ENCODE peak calls at places on chromosome X, in five cellular contexts. L, K, O, M and E are unnamed samples.

GRCh38 chrX:106481341-106481740 is 130.4 kb upstream of the RADX start:
- DNase-seq in L (peak; percentile 36), K (no peak), O (peak; percentile 59), M (no peak), E (no peak)

GRCh38 chrX:103210056-103210455 is 4.9 kb upstream of the BEX4 start:
- DNase-seq in L (no peak), K (no peak), O (no peak), M (no peak), E (no peak)

GRCh38 chrX:132480581-132481203 is 8.1 kb downstream of the MBNL3 start:
- DNase-seq in L (peak; percentile 80), K (peak; percentile 85), O (peak; percentile 14), M (no peak), E (peak; percentile 42)

GRCh38 chrX:125101971-125102750 is 217.5 kb upstream of the TEX13C start:
- DNase-seq in L (no peak), K (no peak), O (no peak), M (no peak), E (no peak)

GRCh38 chrX:2679534-2680485 is 11.3 kb upstream of the CD99 start:
- DNase-seq in L (peak; percentile 36), K (no peak), O (no peak), M (no peak), E (no peak)

GRCh38 chrX:13938053-13938765 is 91.5 kb downstream of the GEMIN8 start:
- DNase-seq in L (no peak), K (no peak), O (peak; percentile 72), M (no peak), E (peak; percentile 45)

GRCh38 chrX:103098488-103098887 is 5.5 kb upstream of the NXF3 start:
- DNase-seq in L (no peak), K (no peak), O (no peak), M (peak; percentile 23), E (no peak)

GRCh38 chrX:8033175-8033574 is 106.0 kb upstream of the PNPLA4 start:
- DNase-seq in L (no peak), K (no peak), O (no peak), M (no peak), E (no peak)

GRCh38 chrX:1661048-1661921 is 46.4 kb downstream of the ASMT start:
- DNase-seq in L (no peak), K (peak; percentile 29), O (no peak), M (no peak), E (peak; percentile 92)

GRCh38 chrX:148380107-148380506 is 120.3 kb upstream of the AFF2 start:
- DNase-seq in L (no peak), K (no peak), O (no peak), M (no peak), E (no peak)

GRCh38 chrX:30657542-30658238 is 4.5 kb downstream of the GK start:
- DNase-seq in L (no peak), K (no peak), O (no peak), M (no peak), E (no peak)

GRCh38 chrX:44314259-44314734 is 29.2 kb downstream of the EFHC2 start:
- DNase-seq in L (peak; percentile 12), K (no peak), O (peak; percentile 50), M (no peak), E (no peak)

GRCh38 chrX:154090731-154091130 is 6.8 kb downstream of the MECP2 start:
- DNase-seq in L (no peak), K (no peak), O (no peak), M (no peak), E (no peak)

GRCh38 chrX:66008403-66008970 is 31.4 kb downstream of the VSIG4 start:
- DNase-seq in L (no peak), K (no peak), O (no peak), M (no peak), E (no peak)
- TF ChIP-seq CTCF in L (no peak), K (no peak), O (no peak), M (no peak), E (no peak)

GRCh38 chrX:79601336-79602131 is 234.4 kb upstream of the ITM2A start:
- DNase-seq in L (no peak), K (no peak), O (no peak), M (no peak), E (no peak)
- TF ChIP-seq CTCF in L (no peak), K (no peak), O (no peak), M (no peak), E (no peak)

GRCh38 chrX:15050395-15050794 is 177.2 kb downstream of the MOSPD2 start:
- DNase-seq in L (no peak), K (no peak), O (no peak), M (no peak), E (no peak)
- TF ChIP-seq CTCF in L (no peak), K (no peak), O (no peak), M (no peak), E (no peak)

DNA sequence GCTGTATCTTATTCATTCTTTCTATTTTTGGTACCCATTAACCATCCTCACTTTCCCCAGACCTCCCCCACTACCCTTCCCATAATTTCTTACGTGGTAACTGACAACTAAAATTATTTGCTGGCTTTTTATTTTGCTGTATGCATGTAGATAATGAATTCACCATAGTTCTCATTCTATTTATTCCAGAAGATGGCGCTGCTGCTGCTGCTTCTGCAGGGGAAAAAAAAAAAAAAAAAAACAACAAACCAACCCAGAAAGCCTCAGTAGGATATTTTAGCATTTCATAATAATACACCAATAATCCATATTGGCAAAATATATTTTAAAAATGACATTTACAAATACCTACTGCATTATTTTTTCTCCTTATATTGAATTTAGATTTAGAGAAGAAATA is 416.6 kb upstream of the MAGEB18 start:
- DNase-seq in L (peak; percentile 40), K (no peak), O (no peak), M (no peak), E (peak; percentile 3)
- TF ChIP-seq CTCF in L (peak; percentile 12), K (no peak), O (no peak), M (peak; percentile 28), E (peak; percentile 42)

GRCh38 chrX:319579-320125 is 1.1 kb upstream of the GTPBP6 start:
- DNase-seq in L (no peak), K (peak; percentile 91), O (no peak), M (no peak), E (no peak)

GRCh38 chrX:318739-319578 is at the start of gene GTPBP6:
- DNase-seq in L (peak; percentile 100), K (peak; percentile 100), O (peak; percentile 96), M (peak; percentile 100), E (peak; percentile 98)

GRCh38 chrX:327660-328126 is 9.1 kb upstream of the GTPBP6 start:
- DNase-seq in L (no peak), K (no peak), O (no peak), M (no peak), E (no peak)

GRCh38 chrX:320126-320783 is 1.7 kb upstream of the GTPBP6 start:
- DNase-seq in L (peak; percentile 28), K (peak; percentile 89), O (no peak), M (no peak), E (no peak)

DNA sequence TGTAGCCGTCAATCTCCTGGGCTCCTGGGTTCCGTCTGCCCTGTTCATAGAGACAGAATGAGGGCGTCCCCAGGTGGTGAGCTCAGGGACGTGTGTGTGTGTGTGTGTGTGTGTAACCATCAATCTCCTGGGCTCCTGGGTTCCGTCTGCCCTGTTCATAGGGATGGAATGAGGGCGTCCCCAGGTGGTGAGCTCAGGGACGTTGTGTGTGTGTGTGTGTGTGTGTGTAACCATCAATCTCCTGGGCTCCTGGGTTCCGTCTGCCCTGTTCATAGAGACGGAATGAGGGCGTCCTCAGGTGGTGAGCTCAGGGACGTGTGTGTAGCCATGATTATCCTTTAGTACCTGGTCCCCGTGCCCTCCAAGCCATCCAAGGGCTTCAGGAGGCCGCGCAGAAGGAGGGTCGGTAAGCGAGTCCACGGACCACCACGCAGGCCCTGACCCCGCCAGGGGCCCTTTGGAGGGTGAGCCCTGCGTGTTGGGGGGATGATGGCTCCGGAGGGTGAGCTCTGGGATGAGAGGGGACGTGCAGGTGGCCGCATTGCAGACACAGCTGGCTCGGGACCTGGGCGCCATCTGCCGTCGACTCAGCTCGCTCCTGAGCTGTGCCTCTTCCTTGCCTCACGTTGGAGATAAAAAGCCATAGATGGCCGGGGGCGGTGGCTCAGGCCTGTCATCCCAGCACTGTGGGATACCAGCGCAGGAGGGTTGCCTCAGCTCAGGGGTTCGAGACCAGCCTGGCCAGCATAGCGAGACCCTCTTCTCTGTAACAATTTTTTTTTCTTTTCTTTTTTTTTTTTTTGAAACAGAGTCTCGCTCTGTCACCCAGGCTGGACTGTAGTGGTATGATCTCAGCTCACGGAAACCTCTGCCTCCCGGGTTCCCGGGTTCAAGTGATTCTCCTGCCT is 5.4 kb upstream of the GTPBP6 start:
- DNase-seq in L (no peak), K (no peak), O (no peak), M (no peak), E (no peak)
- TF ChIP-seq CTCF in L (no peak), K (no peak), O (no peak), M (peak; percentile 48), E (no peak)

DNA sequence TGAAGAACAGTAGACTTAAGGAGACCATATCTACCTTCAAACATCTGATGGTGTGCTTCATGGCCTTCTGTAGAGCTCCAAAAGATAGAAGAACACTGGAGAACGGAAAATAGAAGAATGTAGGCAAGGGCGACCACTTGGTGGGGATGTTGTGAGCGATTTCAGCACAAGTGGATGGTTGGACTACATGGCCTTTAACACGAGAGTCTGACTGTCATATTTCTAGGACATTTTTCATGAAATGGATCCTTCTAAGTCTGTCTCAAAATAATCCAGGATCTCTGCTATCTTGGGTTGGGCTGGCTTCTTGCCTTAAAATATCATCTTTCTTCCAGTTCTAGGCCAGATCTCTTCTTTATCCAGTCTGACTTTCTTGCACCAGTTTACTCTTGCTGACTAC is 1.3 kb upstream of the MID1IP1 start:
- DNase-seq in L (no peak), K (no peak), O (no peak), M (no peak), E (peak; percentile 14)
- TF ChIP-seq CTCF in L (no peak), K (no peak), O (no peak), M (peak; percentile 10), E (peak; percentile 27)

GRCh38 chrX:34332336-34332735 is 200.2 kb upstream of the FAM47A start:
- DNase-seq in L (no peak), K (no peak), O (no peak), M (no peak), E (no peak)
- TF ChIP-seq CTCF in L (peak; percentile 10), K (no peak), O (no peak), M (peak; percentile 31), E (peak; percentile 6)

DNA sequence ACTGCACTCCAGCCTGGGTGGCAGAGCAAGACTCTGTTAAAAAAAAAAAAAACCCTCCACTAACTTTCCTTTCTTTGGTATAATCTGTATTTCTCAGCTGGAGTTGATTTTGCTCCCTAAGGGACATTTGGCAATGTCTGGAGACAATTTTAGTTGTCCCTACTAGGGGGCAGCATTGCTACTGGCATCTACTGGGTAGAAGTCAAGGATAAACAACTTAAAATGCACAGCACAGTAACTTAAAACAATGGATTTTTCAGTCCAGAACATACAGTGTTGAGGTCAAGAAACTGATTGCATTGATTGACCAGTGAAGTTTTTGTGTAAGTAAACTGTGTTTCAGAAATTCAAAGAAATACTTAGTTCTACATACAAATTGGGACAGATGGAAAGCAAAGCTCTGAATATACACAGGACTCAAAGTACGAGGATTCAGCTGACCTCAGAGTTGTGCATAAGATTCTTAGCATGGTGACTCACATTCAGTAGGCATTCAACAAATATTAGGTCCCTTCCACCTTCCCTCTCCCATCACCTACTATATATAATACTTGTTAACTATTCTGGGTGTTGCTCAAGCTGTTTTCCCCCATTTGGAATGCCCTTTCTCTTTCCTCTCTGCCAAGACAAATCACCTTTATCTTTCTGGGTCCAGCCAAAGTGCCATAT is 8.8 kb downstream of the DDX53 start:
- DNase-seq in L (peak; percentile 12), K (no peak), O (peak; percentile 10), M (no peak), E (no peak)
- TF ChIP-seq CTCF in L (peak; percentile 6), K (no peak), O (peak; percentile 25), M (peak; percentile 48), E (peak; percentile 26)